ENCODE peak calls at places on chromosomes 6 and 20, in six cellular contexts. Z is WTC11, M is fibroblast of pulmonary artery, V is colonic mucosa, L is sigmoid colon, Y is nephron progenitor cell. R is an unnamed sample.

GRCh38 chr20:6651561-6651960 is 115.9 kb upstream of the BMP2 start:
- DNase-seq in V (no peak), L (no peak), Y (no peak), M (no peak), Z (no peak), R (no peak)

GRCh38 chr6:35014786-35015185 is 125.7 kb downstream of the ANKS1A start:
- DNase-seq in M (peak), Z (no peak), Y (no peak), L (no peak), V (no peak), R (no peak)

GRCh38 chr6:10382728-10383127 is 32.1 kb downstream of the TFAP2A start:
- DNase-seq in M (no peak), Y (no peak), Z (no peak), L (no peak), V (no peak), R (no peak)

GRCh38 chr6:105107207-105107606 is 72.6 kb downstream of the POPDC3 start:
- DNase-seq in M (no peak), V (no peak), Y (no peak), L (no peak), Z (no peak), R (no peak)

GRCh38 chr20:17142666-17143065 is 84.2 kb upstream of the PCSK2 start:
- DNase-seq in V (no peak), Z (no peak), Y (no peak), L (no peak), M (no peak), R (no peak)

GRCh38 chr20:17940447-17940971 is 28.1 kb downstream of the SNX5 start:
- DNase-seq in Z (no peak), M (no peak), Y (no peak), L (no peak), V (no peak), R (no peak)

GRCh38 chr6:43985329-43985728 is 141.9 kb downstream of the MRPL14 start:
- DNase-seq in L (peak), Z (no peak), M (no peak), V (no peak), Y (no peak), R (no peak)

GRCh38 chr6:139687055-139687454 is 312.6 kb upstream of the CITED2 start:
- DNase-seq in L (no peak), V (no peak), Z (no peak), Y (no peak), M (no peak), R (no peak)

GRCh38 chr6:152635949-152636674 is 1.1 kb downstream of the SYNE1 start:
- DNase-seq in M (peak), Z (peak), V (peak), Y (peak), L (peak), R (peak)

GRCh38 chr6:149316740-149317655 is 514 bp upstream of the TAB2 start:
- DNase-seq in L (peak), M (peak), Z (peak), V (peak), Y (peak), R (peak)
- TF ChIP-seq CTCF in L (peak), M (no peak), Z (no peak), V (no peak), Y (no peak), R (no peak)

DNA sequence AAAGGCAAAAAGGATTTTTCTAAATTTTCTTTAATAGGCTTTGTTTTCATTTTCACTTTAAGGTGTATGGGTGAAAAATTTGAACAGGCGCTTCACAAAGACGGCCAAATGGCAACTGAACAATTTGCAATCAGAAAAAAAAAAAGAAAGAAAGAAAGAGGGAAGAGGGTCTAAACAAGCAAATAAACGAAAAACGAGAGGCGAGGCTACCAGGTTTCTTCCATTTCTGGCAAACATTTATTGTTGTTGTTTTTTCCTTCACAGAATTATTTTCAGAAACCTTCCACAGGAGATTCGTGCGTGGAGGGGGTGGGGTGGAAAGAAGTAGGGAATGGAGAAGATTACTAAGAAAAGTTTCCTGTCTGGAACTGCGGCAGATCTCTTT is 24.3 kb downstream of the POM121L2 start:
- DNase-seq in M (no peak), L (no peak), Z (no peak), V (no peak), Y (no peak), R (no peak)
- TF ChIP-seq CTCF in M (no peak), L (no peak), Z (no peak), V (no peak), Y (no peak), R (no peak)

GRCh38 chr20:59519707-59520014 is 84.7 kb upstream of the PHACTR3 start:
- DNase-seq in Y (no peak), Z (no peak), L (no peak), V (no peak), M (no peak), R (no peak)
- TF ChIP-seq CTCF in Y (peak), Z (no peak), L (peak), V (peak), M (no peak), R (no peak)

DNA sequence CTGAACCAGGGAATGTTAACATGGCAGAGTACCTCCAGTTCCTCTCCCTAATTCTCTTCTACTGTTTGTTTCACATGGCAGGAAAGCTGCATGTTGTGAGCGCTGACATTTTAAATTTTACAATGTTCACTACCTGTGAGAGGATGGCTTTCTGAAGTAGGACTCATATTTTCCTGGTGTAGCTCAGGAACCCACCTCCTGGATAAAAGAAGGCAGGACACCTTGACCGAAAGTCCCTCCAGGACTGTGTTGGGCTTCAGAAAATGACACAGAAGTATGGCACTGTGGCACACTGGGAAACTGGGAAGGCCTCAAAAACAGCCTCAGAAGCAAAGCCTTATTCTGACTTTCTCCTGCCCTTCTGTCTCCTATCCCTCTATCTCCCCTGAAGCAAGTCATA is 33.3 kb downstream of the PTPRK start:
- DNase-seq in Z (peak), Y (no peak), V (no peak), L (no peak), M (no peak), R (no peak)
- TF ChIP-seq CTCF in Z (no peak), Y (peak), V (peak), L (no peak), M (peak), R (peak)

GRCh38 chr6:168533428-168533827 is 92.4 kb downstream of the SMOC2 start:
- DNase-seq in Y (no peak), M (peak), Z (no peak), L (no peak), V (no peak), R (no peak)

GRCh38 chr6:168529214-168529613 is 88.2 kb downstream of the SMOC2 start:
- DNase-seq in V (no peak), L (no peak), M (no peak), Z (no peak), Y (no peak), R (no peak)

GRCh38 chr6:168528457-168529095 is 87.6 kb downstream of the SMOC2 start:
- DNase-seq in L (no peak), Y (no peak), M (peak), Z (no peak), V (no peak), R (no peak)

GRCh38 chr6:168532070-168532469 is 91.1 kb downstream of the SMOC2 start:
- DNase-seq in M (no peak), L (no peak), Y (no peak), V (no peak), Z (no peak), R (no peak)

DNA sequence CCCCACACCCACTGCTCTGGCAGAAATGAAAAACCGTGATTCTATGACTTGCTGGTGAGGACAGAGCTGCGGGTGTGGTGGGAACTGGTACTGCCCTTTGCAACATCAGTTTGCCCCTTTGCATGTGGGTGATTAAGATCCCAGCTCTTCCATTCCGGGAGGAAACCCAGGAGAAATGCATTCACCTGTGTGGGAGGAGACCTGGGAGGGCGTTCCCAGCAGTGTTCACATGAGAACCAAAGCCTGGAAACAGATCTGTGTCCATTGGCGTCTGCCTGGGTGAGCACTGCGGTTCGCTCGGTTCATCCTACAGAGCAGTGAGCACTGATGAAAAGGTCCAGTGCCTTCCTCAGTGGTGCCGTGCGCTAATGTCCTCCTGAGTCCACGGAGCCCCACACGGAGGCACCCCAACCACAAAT is 89.7 kb downstream of the SMOC2 start:
- DNase-seq in L (no peak), M (no peak), V (no peak), Z (no peak), Y (no peak), R (no peak)
- TF ChIP-seq CTCF in L (no peak), M (no peak), V (no peak), Z (no peak), Y (no peak), R (no peak)